ENCODE peak calls at places on chromosomes 5 and 9, in four cellular contexts. One of them, this sample, is unnamed.

GRCh38 chr5:127425037-127425436 is 92.4 kb upstream of the PRRC1 start:
- DNase-seq in GM23338: no peak
- DNase-seq in CD8-positive, alpha-beta T cell: no peak
- DNase-seq in CD4-positive, CD25-positive, alpha-beta regulatory T cell: no peak
- DNase-seq in this sample: no peak

GRCh38 chr5:77312411-77312810 is 101.9 kb downstream of the PDE8B start:
- DNase-seq in GM23338: no peak
- DNase-seq in CD8-positive, alpha-beta T cell: no peak
- DNase-seq in CD4-positive, CD25-positive, alpha-beta regulatory T cell: no peak
- DNase-seq in this sample: no peak

GRCh38 chr5:79189439-79190234 is 46.3 kb upstream of the JMY start:
- DNase-seq in CD8-positive, alpha-beta T cell: no peak
- DNase-seq in GM23338: no peak
- DNase-seq in CD4-positive, CD25-positive, alpha-beta regulatory T cell: no peak
- DNase-seq in this sample: no peak

GRCh38 chr9:343773-344172 is 129.1 kb downstream of the DOCK8 start:
- DNase-seq in CD8-positive, alpha-beta T cell: no peak
- DNase-seq in GM23338: no peak
- DNase-seq in CD4-positive, CD25-positive, alpha-beta regulatory T cell: no peak
- DNase-seq in this sample: no peak

GRCh38 chr9:27622688-27623340 is 49.5 kb upstream of the C9orf72 start:
- DNase-seq in CD4-positive, CD25-positive, alpha-beta regulatory T cell: no peak
- DNase-seq in GM23338: no peak
- DNase-seq in CD8-positive, alpha-beta T cell: no peak
- DNase-seq in this sample: no peak

GRCh38 chr9:123450096-123450495 is 94.1 kb downstream of the CRB2 start:
- DNase-seq in GM23338: no peak
- DNase-seq in CD4-positive, CD25-positive, alpha-beta regulatory T cell: no peak
- DNase-seq in CD8-positive, alpha-beta T cell: no peak
- DNase-seq in this sample: no peak

GRCh38 chr5:157497875-157498611 is 38.0 kb downstream of the NIPAL4 start:
- DNase-seq in CD8-positive, alpha-beta T cell: no peak
- DNase-seq in GM23338: no peak
- DNase-seq in CD4-positive, CD25-positive, alpha-beta regulatory T cell: no peak
- DNase-seq in this sample: no peak

GRCh38 chr9:88742483-88742882 is 207.5 kb downstream of the NXNL2 start:
- DNase-seq in CD4-positive, CD25-positive, alpha-beta regulatory T cell: no peak
- DNase-seq in CD8-positive, alpha-beta T cell: no peak
- DNase-seq in GM23338: no peak
- DNase-seq in this sample: no peak

GRCh38 chr9:21994996-21995651 is 533 bp downstream of the CDKN2B-AS1 start:
- DNase-seq in GM23338: peak; percentile 91
- DNase-seq in CD4-positive, CD25-positive, alpha-beta regulatory T cell: peak; percentile 83
- DNase-seq in CD8-positive, alpha-beta T cell: peak; percentile 54
- DNase-seq in this sample: peak; percentile 83

GRCh38 chr9:3986060-3986459 is 313.8 kb downstream of the GLIS3 start:
- DNase-seq in GM23338: no peak
- DNase-seq in CD8-positive, alpha-beta T cell: no peak
- DNase-seq in CD4-positive, CD25-positive, alpha-beta regulatory T cell: no peak
- DNase-seq in this sample: no peak

GRCh38 chr9:3992924-3993323 is 306.9 kb downstream of the GLIS3 start:
- DNase-seq in CD4-positive, CD25-positive, alpha-beta regulatory T cell: no peak
- DNase-seq in GM23338: no peak
- DNase-seq in CD8-positive, alpha-beta T cell: no peak
- DNase-seq in this sample: no peak

GRCh38 chr9:3993783-3994182 is 306.1 kb downstream of the GLIS3 start:
- DNase-seq in GM23338: no peak
- DNase-seq in CD4-positive, CD25-positive, alpha-beta regulatory T cell: no peak
- DNase-seq in CD8-positive, alpha-beta T cell: no peak
- DNase-seq in this sample: no peak

GRCh38 chr9:3992222-3992621 is 307.6 kb downstream of the GLIS3 start:
- DNase-seq in GM23338: no peak
- DNase-seq in CD8-positive, alpha-beta T cell: no peak
- DNase-seq in CD4-positive, CD25-positive, alpha-beta regulatory T cell: no peak
- DNase-seq in this sample: no peak

DNA sequence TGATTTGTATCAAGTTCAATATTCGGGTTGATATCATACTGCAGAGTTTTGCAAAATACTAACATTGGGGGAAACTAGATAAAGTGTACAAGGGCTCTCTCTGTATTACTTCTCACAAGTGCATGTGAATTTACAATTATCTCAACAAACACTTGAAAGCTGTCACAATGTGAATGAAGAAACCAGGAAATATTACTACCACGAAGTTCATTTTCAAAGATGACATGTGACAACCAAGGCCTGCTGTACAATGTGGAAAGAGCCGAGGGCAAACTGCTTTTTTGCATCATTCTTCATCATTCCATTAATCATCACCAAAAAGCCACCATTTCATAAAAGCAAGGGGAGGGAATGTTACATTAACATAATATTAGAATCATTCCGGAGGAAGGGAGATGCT is 310.0 kb downstream of the GLIS3 start:
- DNase-seq in GM23338: no peak
- DNase-seq in CD4-positive, CD25-positive, alpha-beta regulatory T cell: no peak
- DNase-seq in CD8-positive, alpha-beta T cell: no peak
- DNase-seq in this sample: no peak
- H3K4me1 ChIP-seq in GM23338: no peaks in the 10 kb centered on the region
- H3K4me1 ChIP-seq in CD4-positive, CD25-positive, alpha-beta regulatory T cell: no peaks in the 10 kb centered on the region
- H3K4me1 ChIP-seq in CD8-positive, alpha-beta T cell: no peaks in the 10 kb centered on the region
- H3K4me1 ChIP-seq in this sample: no peaks in the 10 kb centered on the region

GRCh38 chr5:14238272-14238671 is 95.1 kb downstream of the TRIO start:
- DNase-seq in CD8-positive, alpha-beta T cell: no peak
- DNase-seq in CD4-positive, CD25-positive, alpha-beta regulatory T cell: no peak
- DNase-seq in GM23338: no peak
- DNase-seq in this sample: no peak

GRCh38 chr5:14237313-14238086 is 94.4 kb downstream of the TRIO start:
- DNase-seq in CD8-positive, alpha-beta T cell: no peak
- DNase-seq in CD4-positive, CD25-positive, alpha-beta regulatory T cell: no peak
- DNase-seq in GM23338: no peak
- DNase-seq in this sample: no peak

GRCh38 chr5:14234204-14234603 is 91.1 kb downstream of the TRIO start:
- DNase-seq in CD8-positive, alpha-beta T cell: no peak
- DNase-seq in CD4-positive, CD25-positive, alpha-beta regulatory T cell: no peak
- DNase-seq in GM23338: no peak
- DNase-seq in this sample: no peak

GRCh38 chr5:14236757-14237156 is 93.6 kb downstream of the TRIO start:
- DNase-seq in CD8-positive, alpha-beta T cell: no peak
- DNase-seq in GM23338: peak; percentile 80
- DNase-seq in CD4-positive, CD25-positive, alpha-beta regulatory T cell: no peak
- DNase-seq in this sample: no peak

DNA sequence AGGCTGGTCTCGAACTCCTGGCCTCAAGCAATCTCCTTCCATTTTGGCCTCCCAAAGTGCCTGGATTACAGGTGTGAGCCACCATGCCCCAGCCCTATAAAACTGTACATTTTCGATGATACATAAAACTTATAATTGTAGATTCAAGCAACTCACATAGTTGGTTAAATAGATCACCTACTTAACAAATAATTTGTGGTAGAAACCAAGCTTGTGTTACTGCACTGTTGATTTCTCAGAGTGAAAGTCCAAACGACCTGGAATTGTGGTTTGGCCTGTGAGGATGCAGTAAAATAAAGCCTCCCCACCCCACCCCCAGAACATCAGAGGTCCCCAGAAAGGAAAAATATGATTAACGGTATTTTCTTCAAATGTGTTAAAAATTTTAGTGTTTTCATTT is 92.7 kb downstream of the TRIO start:
- DNase-seq in CD8-positive, alpha-beta T cell: no peak
- DNase-seq in GM23338: no peak
- DNase-seq in CD4-positive, CD25-positive, alpha-beta regulatory T cell: no peak
- DNase-seq in this sample: no peak
- H3K36me3 ChIP-seq in CD8-positive, alpha-beta T cell: no peaks in the 10 kb centered on the region
- H3K36me3 ChIP-seq in GM23338: no peaks in the 10 kb centered on the region
- H3K36me3 ChIP-seq in CD4-positive, CD25-positive, alpha-beta regulatory T cell: no peaks in the 10 kb centered on the region
- H3K36me3 ChIP-seq in this sample: no peaks in the 10 kb centered on the region

DNA sequence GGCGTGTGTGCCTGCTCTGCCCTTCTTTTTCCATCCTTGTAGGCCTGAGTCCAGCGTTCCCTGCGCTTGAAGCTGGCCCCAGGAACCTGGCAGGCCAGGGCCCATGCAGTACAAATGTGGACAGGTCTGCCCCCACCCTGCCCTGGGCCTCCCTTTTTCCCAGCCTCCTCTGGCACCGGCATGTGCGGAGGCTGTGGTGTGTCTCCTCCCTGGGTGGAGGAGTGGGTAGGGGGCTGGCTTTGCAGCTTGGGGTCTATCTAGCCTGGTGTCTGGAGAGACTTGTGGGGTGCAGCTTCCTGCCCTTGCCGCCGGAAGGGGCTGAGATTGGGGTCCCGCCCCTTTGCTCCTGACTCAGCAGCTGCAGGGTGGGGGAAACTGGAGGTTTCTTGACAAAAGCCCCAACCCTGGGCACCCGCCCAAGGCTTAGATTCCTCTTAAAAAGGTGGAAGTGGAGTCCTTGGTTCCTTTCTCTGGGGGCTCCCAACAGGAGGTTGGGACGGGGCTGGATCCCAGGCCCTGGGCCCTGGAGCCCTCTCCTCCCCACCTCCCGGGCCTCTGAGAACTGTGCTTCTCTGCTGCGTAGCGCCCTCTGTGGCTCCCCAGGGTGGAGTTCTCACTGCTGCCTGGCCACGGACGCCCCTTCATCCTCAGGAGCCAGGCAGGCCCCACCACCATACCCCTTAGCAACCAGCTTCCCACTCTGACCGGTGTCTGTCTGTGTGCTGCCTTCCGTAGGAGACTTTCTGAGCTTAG is 18.0 kb downstream of the RXRA start:
- DNase-seq in CD4-positive, CD25-positive, alpha-beta regulatory T cell: no peak
- DNase-seq in CD8-positive, alpha-beta T cell: no peak
- DNase-seq in GM23338: peak; percentile 60
- DNase-seq in this sample: no peak
- H3K4me1 ChIP-seq in CD4-positive, CD25-positive, alpha-beta regulatory T cell: peaks cover 5% of the 10 kb centered on the region
- H3K4me1 ChIP-seq in CD8-positive, alpha-beta T cell: peaks cover 15% of the 10 kb centered on the region
- H3K4me1 ChIP-seq in GM23338: no peaks in the 10 kb centered on the region
- H3K4me1 ChIP-seq in this sample: no peaks in the 10 kb centered on the region

DNA sequence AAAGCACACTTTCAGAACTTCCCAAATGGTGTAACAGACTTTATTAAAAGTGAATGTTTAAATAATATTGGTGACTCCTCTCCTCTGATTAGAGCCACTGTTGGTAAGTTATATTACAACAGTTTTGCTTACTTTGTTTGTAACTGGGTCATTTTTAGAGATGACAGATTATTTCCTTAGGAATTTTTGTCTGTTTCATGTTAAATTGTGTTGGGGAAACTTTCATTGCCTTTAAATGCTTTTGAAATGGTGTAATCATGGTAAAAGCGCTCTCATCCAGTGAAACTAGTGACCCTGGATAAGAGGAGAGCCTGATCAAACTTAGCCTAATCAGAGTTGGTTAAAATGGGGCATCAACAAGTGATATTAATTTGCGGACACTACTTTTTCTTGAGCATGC is 39.4 kb downstream of the TNPO1 start:
- DNase-seq in CD4-positive, CD25-positive, alpha-beta regulatory T cell: no peak
- DNase-seq in CD8-positive, alpha-beta T cell: no peak
- DNase-seq in GM23338: no peak
- DNase-seq in this sample: no peak
- H3K36me3 ChIP-seq in CD4-positive, CD25-positive, alpha-beta regulatory T cell: peaks cover 38% of the 10 kb centered on the region
- H3K36me3 ChIP-seq in CD8-positive, alpha-beta T cell: peaks cover 15% of the 10 kb centered on the region
- H3K36me3 ChIP-seq in GM23338: peaks cover 37% of the 10 kb centered on the region
- H3K36me3 ChIP-seq in this sample: peaks cover 18% of the 10 kb centered on the region

DNA sequence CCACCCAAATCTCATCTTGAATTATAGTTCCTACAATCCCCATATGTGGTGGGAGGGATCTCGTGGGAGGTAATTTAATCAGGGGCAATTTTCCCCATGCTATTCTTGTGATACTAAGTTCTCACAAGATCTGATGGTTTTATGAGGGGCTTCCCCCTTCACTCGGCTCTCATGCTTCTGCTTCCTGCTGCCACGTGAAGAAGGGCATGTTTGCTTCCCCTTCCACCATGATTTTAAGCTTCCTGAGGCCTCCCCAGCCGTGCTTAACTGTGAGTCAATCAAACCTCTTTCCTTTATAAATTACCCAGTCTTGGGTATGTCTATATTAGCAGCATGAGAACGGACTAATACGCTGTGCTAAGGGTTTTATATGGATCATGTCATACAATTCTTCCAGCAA is 72.3 kb downstream of the TLE4 start:
- DNase-seq in GM23338: no peak
- DNase-seq in CD4-positive, CD25-positive, alpha-beta regulatory T cell: no peak
- DNase-seq in CD8-positive, alpha-beta T cell: no peak
- DNase-seq in this sample: no peak
- H3K4me1 ChIP-seq in GM23338: no peaks in the 10 kb centered on the region
- H3K4me1 ChIP-seq in CD4-positive, CD25-positive, alpha-beta regulatory T cell: peaks cover 12% of the 10 kb centered on the region
- H3K4me1 ChIP-seq in CD8-positive, alpha-beta T cell: peaks cover 12% of the 10 kb centered on the region
- H3K4me1 ChIP-seq in this sample: peaks cover 12% of the 10 kb centered on the region

DNA sequence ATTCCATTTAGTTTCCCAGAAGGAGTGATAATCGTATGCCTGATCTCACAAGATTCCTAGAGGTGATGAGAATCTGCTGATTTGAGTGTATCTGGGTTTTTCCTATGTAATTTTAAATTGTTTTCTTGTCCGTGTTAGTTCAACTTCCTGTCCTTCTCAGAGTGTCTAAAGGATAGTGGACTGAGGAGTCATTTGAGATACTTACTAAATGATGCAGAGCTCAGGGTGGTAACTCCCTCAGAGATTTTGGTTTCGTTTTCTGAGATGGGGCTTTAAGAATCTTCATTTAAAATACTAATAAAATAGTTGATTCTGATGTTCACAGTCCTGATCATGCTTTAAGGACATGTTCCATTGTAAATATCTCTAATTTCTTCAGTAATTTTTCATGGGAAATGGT is 30.3 kb downstream of the MELK start:
- DNase-seq in CD8-positive, alpha-beta T cell: no peak
- DNase-seq in GM23338: no peak
- DNase-seq in CD4-positive, CD25-positive, alpha-beta regulatory T cell: no peak
- DNase-seq in this sample: no peak
- H3K36me3 ChIP-seq in CD8-positive, alpha-beta T cell: no peaks in the 10 kb centered on the region
- H3K36me3 ChIP-seq in GM23338: peaks cover 32% of the 10 kb centered on the region
- H3K36me3 ChIP-seq in CD4-positive, CD25-positive, alpha-beta regulatory T cell: peaks cover 3% of the 10 kb centered on the region
- H3K36me3 ChIP-seq in this sample: no peaks in the 10 kb centered on the region

DNA sequence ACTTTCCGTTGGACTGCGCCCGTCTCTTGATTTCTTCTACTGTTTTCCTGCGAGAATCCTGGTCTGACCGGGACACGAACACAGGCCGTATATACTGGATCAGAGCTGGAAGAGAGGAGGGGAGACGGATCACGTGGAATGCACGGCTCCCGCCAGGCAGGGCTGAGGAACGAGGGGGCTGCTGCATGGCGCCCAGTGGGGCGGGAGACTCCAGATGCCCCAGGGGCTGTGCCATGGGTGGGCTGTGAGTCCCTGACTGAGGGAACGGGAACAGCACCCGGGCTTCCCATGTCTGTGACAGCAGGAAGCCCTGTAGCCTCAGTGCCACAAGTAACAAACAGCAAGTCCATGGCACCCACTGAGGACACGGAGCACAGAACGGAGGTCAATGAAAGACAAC is 34.0 kb downstream of the LPCAT1 start:
- DNase-seq in CD8-positive, alpha-beta T cell: no peak
- DNase-seq in CD4-positive, CD25-positive, alpha-beta regulatory T cell: no peak
- DNase-seq in GM23338: no peak
- DNase-seq in this sample: no peak
- H3K4me1 ChIP-seq in CD8-positive, alpha-beta T cell: peaks cover 31% of the 10 kb centered on the region
- H3K4me1 ChIP-seq in CD4-positive, CD25-positive, alpha-beta regulatory T cell: peaks cover 8% of the 10 kb centered on the region
- H3K4me1 ChIP-seq in GM23338: no peaks in the 10 kb centered on the region
- H3K4me1 ChIP-seq in this sample: peaks cover 16% of the 10 kb centered on the region